ENCODE peak calls at places on chromosomes 7 and 10, in seven cellular contexts. P is T follicular helper cell; A is progenitor cell of endocrine pancreas; J is HS-5; Y is OCI-M1; O is adipocyte; L is activated T-helper 1 cell treated with anti-CD3 and anti-CD28 coated beads, Interleukin-12 subunit alpha, Interleukin-12 subunit beta, Interleukin-2, Interleukin-4 antibody, amounts not matched to agents 30 ng/mL and 10 ng/mL and 1 ng/mL, durations not matched to agents 14 hours and 24 hours and 36 hours. Q is an unnamed sample.

GRCh38 chr7:154854836-154855235 is 148.1 kb downstream of the PAXIP1 start:
- DNase-seq in P (no peak), A (no peak), J (no peak), Y (no peak), O (no peak), L (no peak), Q (no peak)

GRCh38 chr7:2231992-2232765 is 566 bp downstream of the MAD1L1 start:
- DNase-seq in P (no peak), A (peak; percentile 35), J (no peak), Y (peak; percentile 35), O (peak; percentile 53), L (peak; percentile 12), Q (no peak)

GRCh38 chr10:89684604-89685003 is 16.8 kb upstream of the KIF20B start:
- DNase-seq in P (no peak), A (no peak), J (peak; percentile 33), Y (no peak), O (no peak), L (no peak), Q (no peak)

GRCh38 chr7:125605241-125605640 is 675.6 kb upstream of the POT1 start:
- DNase-seq in P (no peak), A (no peak), J (peak; percentile 14), Y (peak; percentile 93), O (no peak), L (no peak), Q (no peak)

GRCh38 chr7:31517513-31517912 is 3.6 kb downstream of the ITPRID1 start:
- DNase-seq in P (no peak), A (no peak), J (no peak), Y (no peak), O (no peak), L (no peak), Q (no peak)

GRCh38 chr10:58701398-58702135 is 188.9 kb downstream of the BICC1 start:
- DNase-seq in P (no peak), A (no peak), J (peak; percentile 54), Y (no peak), O (peak; percentile 96), L (no peak), Q (no peak)

GRCh38 chr7:155206286-155207020 is 91.2 kb upstream of the INSIG1 start:
- DNase-seq in P (peak; percentile 47), A (no peak), J (peak; percentile 86), Y (peak; percentile 84), O (peak; percentile 29), L (peak; percentile 59), Q (no peak)

GRCh38 chr10:110376021-110376773 is 71.5 kb upstream of the SMNDC1 start:
- DNase-seq in P (no peak), A (peak; percentile 28), J (no peak), Y (no peak), O (no peak), L (no peak), Q (no peak)

GRCh38 chr10:119305860-119306513 is 98.6 kb downstream of the GRK5 start:
- DNase-seq in P (peak; percentile 80), A (no peak), J (peak; percentile 96), Y (peak; percentile 70), O (peak; percentile 47), L (peak; percentile 82), Q (no peak)

GRCh38 chr7:3194501-3195141 is 106.4 kb upstream of the SDK1 start:
- DNase-seq in P (no peak), A (peak; percentile 37), J (peak; percentile 63), Y (no peak), O (no peak), L (no peak), Q (no peak)

GRCh38 chr7:120833551-120833950 is 24.4 kb downstream of the TSPAN12 start:
- DNase-seq in P (no peak), A (no peak), J (no peak), Y (no peak), O (no peak), L (no peak), Q (no peak)

GRCh38 chr7:133310232-133310852 is 57.5 kb downstream of the EXOC4 start:
- DNase-seq in P (no peak), A (no peak), J (no peak), Y (no peak), O (peak; percentile 19), L (no peak), Q (no peak)

GRCh38 chr10:111545806-111546205 is 469.0 kb downstream of the ADRA2A start:
- DNase-seq in P (no peak), A (no peak), J (no peak), Y (no peak), O (no peak), L (no peak), Q (no peak)

GRCh38 chr7:521221-522070 is 1.8 kb upstream of the PDGFA start:
- DNase-seq in P (no peak), A (no peak), J (no peak), Y (peak; percentile 59), O (peak; percentile 65), L (no peak), Q (no peak)

GRCh38 chr7:134469622-134470021 is 10.7 kb upstream of the AKR1B1 start:
- DNase-seq in P (no peak), A (no peak), J (no peak), Y (no peak), O (no peak), L (no peak), Q (no peak)

GRCh38 chr10:94293344-94293743 is 69.4 kb downstream of the NOC3L start:
- DNase-seq in P (no peak), A (no peak), J (no peak), Y (no peak), O (peak; percentile 42), L (no peak), Q (no peak)

GRCh38 chr7:55526770-55527169 is 45.5 kb downstream of the VOPP1 start:
- DNase-seq in P (no peak), A (no peak), J (no peak), Y (no peak), O (no peak), L (no peak), Q (no peak)

GRCh38 chr10:93417886-93418285 is 64.2 kb downstream of the MYOF start:
- DNase-seq in P (no peak), A (no peak), J (no peak), Y (no peak), O (no peak), L (no peak), Q (no peak)

GRCh38 chr10:46515402-46516192 is 40.9 kb downstream of the GPRIN2 start:
- DNase-seq in P (no peak), A (peak; percentile 6), J (no peak), Y (no peak), O (no peak), L (no peak), Q (peak; percentile 51)

GRCh38 chr7:8418627-8419245 is 14.7 kb upstream of the NXPH1 start:
- DNase-seq in P (peak; percentile 31), A (no peak), J (peak; percentile 49), Y (peak; percentile 75), O (peak; percentile 78), L (no peak), Q (no peak)

GRCh38 chr10:59865101-59865500 is 41.3 kb downstream of the CCDC6 start:
- DNase-seq in P (no peak), A (no peak), J (no peak), Y (peak; percentile 68), O (no peak), L (no peak), Q (no peak)

GRCh38 chr10:128150045-128150493 is 23.8 kb upstream of the MKI67 start:
- DNase-seq in P (peak; percentile 74), A (peak; percentile 79), J (no peak), Y (peak; percentile 78), O (peak; percentile 79), L (peak; percentile 77), Q (peak; percentile 86)

GRCh38 chr7:129376778-129377700 is 57.2 kb upstream of the STRIP2 start:
- DNase-seq in P (no peak), A (no peak), J (no peak), Y (no peak), O (no peak), L (no peak), Q (no peak)

GRCh38 chr10:68987611-68988010 is 992 bp upstream of the KIFBP start:
- DNase-seq in P (no peak), A (no peak), J (no peak), Y (peak; percentile 41), O (no peak), L (no peak), Q (no peak)

GRCh38 chr7:74525881-74526280 is 72.2 kb downstream of the GTF2IRD1 start:
- DNase-seq in P (no peak), A (no peak), J (no peak), Y (no peak), O (no peak), L (no peak), Q (no peak)

GRCh38 chr10:79202188-79203013 is 133.6 kb downstream of the ZMIZ1 start:
- DNase-seq in P (no peak), A (no peak), J (no peak), Y (peak; percentile 67), O (peak; percentile 55), L (no peak), Q (no peak)

GRCh38 chr7:2956526-2957368 is 86.9 kb downstream of the CARD11 start:
- DNase-seq in P (no peak), A (no peak), J (peak; percentile 18), Y (peak; percentile 88), O (peak; percentile 5), L (peak; percentile 44), Q (no peak)

GRCh38 chr7:133662830-133663229 is 410.0 kb downstream of the EXOC4 start:
- DNase-seq in P (no peak), A (no peak), J (no peak), Y (peak; percentile 33), O (no peak), L (no peak), Q (no peak)

GRCh38 chr10:99660662-99661369 is 1.5 kb downstream of the ENTPD7 start:
- DNase-seq in P (no peak), A (no peak), J (no peak), Y (no peak), O (peak; percentile 41), L (no peak), Q (no peak)

GRCh38 chr7:112341464-112341863 is 108.8 kb upstream of the IFRD1 start:
- DNase-seq in P (no peak), A (no peak), J (no peak), Y (no peak), O (no peak), L (no peak), Q (no peak)

GRCh38 chr7:66748791-66749190 is 8.3 kb downstream of the RABGEF1 start:
- DNase-seq in P (no peak), A (no peak), J (no peak), Y (no peak), O (peak; percentile 38), L (no peak), Q (no peak)

GRCh38 chr7:155864991-155865690 is 52.9 kb upstream of the SHH start:
- DNase-seq in P (no peak), A (no peak), J (no peak), Y (no peak), O (no peak), L (no peak), Q (peak; percentile 40)

GRCh38 chr10:86085136-86085535 is 281.5 kb downstream of the GRID1 start:
- DNase-seq in P (no peak), A (no peak), J (no peak), Y (no peak), O (no peak), L (no peak), Q (peak; percentile 27)

GRCh38 chr10:131579251-131580071 is 267.9 kb upstream of the TCERG1L start:
- DNase-seq in P (no peak), A (no peak), J (no peak), Y (no peak), O (no peak), L (no peak), Q (peak; percentile 58)

GRCh38 chr7:105905209-105905910 is 29.0 kb upstream of the ATXN7L1 start:
- DNase-seq in P (no peak), A (no peak), J (no peak), Y (no peak), O (no peak), L (no peak), Q (no peak)

Q was measured in type B pancreatic cell.